ENCODE peak calls at places on chromosome 6, in four cellular contexts. S is lower lobe of right lung; V is uterus; P is CD8-positive, alpha-beta T cell. Z is an unnamed sample.

GRCh38 chr6:160254467-160255312 is 3.9 kb downstream of the SLC22A2 start:
- DNase-seq in V (no peak), S (no peak), P (no peak), Z (no peak)

GRCh38 chr6:144758602-144759001 is 473.5 kb downstream of the UTRN start:
- DNase-seq in S (no peak), V (no peak), P (no peak), Z (no peak)

GRCh38 chr6:26249959-26250805 is 114.8 kb upstream of the BTN3A2 start:
- DNase-seq in P (peak; percentile 59), S (peak; percentile 71), V (peak; percentile 41), Z (peak; percentile 72)

GRCh38 chr6:105593805-105594231 is 190.9 kb upstream of the PREP start:
- DNase-seq in P (no peak), S (no peak), V (no peak), Z (peak; percentile 53)

GRCh38 chr6:111724505-111724904 is 118.8 kb upstream of the TRAF3IP2 start:
- DNase-seq in P (no peak), V (no peak), S (no peak), Z (no peak)

GRCh38 chr6:99130897-99131873 is 183.4 kb upstream of the FBXL4 start:
- DNase-seq in P (no peak), S (no peak), V (no peak), Z (no peak)

GRCh38 chr6:6969761-6970223 is 138.0 kb upstream of the RREB1 start:
- DNase-seq in P (no peak), S (no peak), V (no peak), Z (peak; percentile 5)

GRCh38 chr6:162442675-162443074 is 284.9 kb downstream of the PRKN start:
- DNase-seq in S (no peak), P (no peak), V (no peak), Z (no peak)

GRCh38 chr6:21022343-21023107 is 488.3 kb downstream of the CDKAL1 start:
- DNase-seq in V (no peak), S (no peak), P (no peak), Z (peak; percentile 30)

GRCh38 chr6:138691595-138692057 is 81.9 kb upstream of the CCDC28A start:
- DNase-seq in S (no peak), P (no peak), V (no peak), Z (peak; percentile 32)

GRCh38 chr6:164243012-164243610 is 828.6 kb downstream of the QKI start:
- DNase-seq in V (no peak), P (no peak), S (no peak), Z (no peak)

GRCh38 chr6:27651371-27651732 is 178.4 kb upstream of the ZNF184 start:
- DNase-seq in V (no peak), P (no peak), S (no peak), Z (no peak)

GRCh38 chr6:44653761-44654218 is 266.3 kb downstream of the CDC5L start:
- DNase-seq in S (no peak), P (no peak), V (no peak), Z (no peak)

GRCh38 chr6:138031850-138032249 is 75.4 kb downstream of the PERP start:
- DNase-seq in P (no peak), V (no peak), S (no peak), Z (no peak)

GRCh38 chr6:2636672-2637071 is 114.0 kb downstream of the MYLK4 start:
- DNase-seq in P (no peak), V (no peak), S (no peak), Z (no peak)

GRCh38 chr6:118177720-118178119 is 270.7 kb downstream of the SLC35F1 start:
- DNase-seq in S (no peak), P (no peak), V (no peak), Z (no peak)

GRCh38 chr6:112503210-112503609 is 156.1 kb downstream of the RFPL4B start:
- DNase-seq in P (no peak), V (no peak), S (no peak), Z (no peak)

GRCh38 chr6:28212510-28213212 is 12.4 kb upstream of the ZSCAN9 start:
- DNase-seq in V (no peak), S (no peak), P (no peak), Z (no peak)

GRCh38 chr6:93248591-93248990 is 170.8 kb downstream of the EPHA7 start:
- DNase-seq in P (no peak), V (no peak), S (no peak), Z (no peak)

GRCh38 chr6:1952726-1953360 is 292.6 kb downstream of the GMDS start:
- DNase-seq in P (no peak), V (no peak), S (no peak), Z (no peak)

GRCh38 chr6:99512033-99512432 is 3.2 kb downstream of the USP45 start:
- DNase-seq in P (no peak), V (no peak), S (no peak), Z (no peak)

GRCh38 chr6:111113731-111114438 is 26.6 kb downstream of the SLC16A10 start:
- DNase-seq in P (no peak), V (no peak), S (no peak), Z (no peak)

GRCh38 chr6:69162811-69163210 is 527.7 kb downstream of the ADGRB3 start:
- DNase-seq in P (no peak), S (no peak), V (no peak), Z (no peak)

GRCh38 chr6:106666290-106667021 is 37.1 kb downstream of the QRSL1 start:
- DNase-seq in V (no peak), P (no peak), S (no peak), Z (no peak)

GRCh38 chr6:22149081-22149480 is 147.8 kb downstream of the PRL start:
- DNase-seq in S (no peak), V (no peak), P (no peak), Z (no peak)

GRCh38 chr6:165875946-165876345 is 212.9 kb upstream of the PDE10A start:
- DNase-seq in S (no peak), V (no peak), P (no peak), Z (no peak)

GRCh38 chr6:36195471-36196048 is 984 bp upstream of the BRPF3 start:
- DNase-seq in P (no peak), S (no peak), V (no peak), Z (no peak)

GRCh38 chr6:106886922-106887797 is 87.4 kb downstream of the CD24 start:
- DNase-seq in V (no peak), S (no peak), P (no peak), Z (no peak)

GRCh38 chr6:137804647-137805046 is 62.4 kb upstream of the TNFAIP3 start:
- DNase-seq in P (no peak), S (no peak), V (no peak), Z (no peak)

GRCh38 chr6:7051780-7052440 is 55.9 kb upstream of the RREB1 start:
- DNase-seq in V (peak; percentile 29), P (peak; percentile 13), S (peak; percentile 80), Z (peak; percentile 48)

GRCh38 chr6:88349511-88349910 is 183.4 kb upstream of the CNR1 start:
- DNase-seq in P (no peak), V (no peak), S (no peak), Z (no peak)

GRCh38 chr6:149242883-149243282 is 74.6 kb upstream of the TAB2 start:
- DNase-seq in P (no peak), S (no peak), V (no peak), Z (no peak)

GRCh38 chr6:10256113-10256690 is 158.7 kb downstream of the TFAP2A start:
- DNase-seq in S (no peak), V (no peak), P (no peak), Z (no peak)

GRCh38 chr6:135496805-135497411 is 632 bp downstream of the AHI1 start:
- DNase-seq in P (no peak), V (no peak), S (no peak), Z (no peak)

GRCh38 chr6:17013701-17014100 is 88.1 kb upstream of the STMND1 start:
- DNase-seq in P (no peak), S (no peak), V (no peak), Z (no peak)

DNA sequence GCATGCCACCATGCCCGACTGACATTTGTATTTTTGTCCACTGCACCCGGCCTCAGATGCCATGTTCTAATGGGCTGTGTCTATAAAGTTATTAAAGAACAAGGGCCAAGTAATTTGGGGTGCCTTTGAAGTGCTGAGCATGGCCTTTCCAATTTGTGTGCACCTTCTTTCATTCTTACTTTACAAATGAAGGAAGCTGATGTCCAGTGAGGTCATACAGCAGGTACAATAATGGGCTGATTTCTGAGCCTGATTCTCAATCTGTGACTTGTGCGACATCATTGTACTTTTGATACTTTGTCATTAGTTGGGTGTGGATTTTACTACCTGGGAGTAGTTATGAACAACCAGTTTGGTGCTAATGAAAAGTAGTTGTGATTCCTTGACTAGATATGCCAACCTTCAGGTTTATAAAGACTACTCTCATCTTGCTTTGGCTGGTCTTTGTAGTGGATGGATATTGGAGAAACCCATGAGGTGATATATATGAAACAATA is 94.3 kb downstream of the JARID2 start:
- DNase-seq in V (no peak), S (no peak), P (no peak), Z (no peak)
- H3K4me1 ChIP-seq in V (no peaks in the 10 kb centered on the region), S (peaks cover 65% of the 10 kb centered on the region), P (peaks cover 69% of the 10 kb centered on the region), Z (no peaks in the 10 kb centered on the region)

GRCh38 chr6:30097902-30098606 is 14.8 kb downstream of the TRIM31 start:
- DNase-seq in V (no peak), S (no peak), P (no peak), Z (no peak)
- H3K4me3 ChIP-seq in V (no peak overlapping the region), S (no peak overlapping the region), P (no peak overlapping the region), Z (no peak overlapping the region)

GRCh38 chr6:24932832-24933231 is 2.9 kb downstream of the RIPOR2 start:
- DNase-seq in P (no peak), S (no peak), V (no peak), Z (no peak)

GRCh38 chr6:24935753-24936152 is at the start of gene RIPOR2:
- DNase-seq in P (peak; percentile 53), S (peak; percentile 80), V (no peak), Z (no peak)

GRCh38 chr6:24935323-24935722 is 437 bp downstream of the RIPOR2 start:
- DNase-seq in S (no peak), P (no peak), V (no peak), Z (no peak)

GRCh38 chr6:24933266-24933665 is 2.5 kb downstream of the RIPOR2 start:
- DNase-seq in P (no peak), S (no peak), V (no peak), Z (no peak)

DNA sequence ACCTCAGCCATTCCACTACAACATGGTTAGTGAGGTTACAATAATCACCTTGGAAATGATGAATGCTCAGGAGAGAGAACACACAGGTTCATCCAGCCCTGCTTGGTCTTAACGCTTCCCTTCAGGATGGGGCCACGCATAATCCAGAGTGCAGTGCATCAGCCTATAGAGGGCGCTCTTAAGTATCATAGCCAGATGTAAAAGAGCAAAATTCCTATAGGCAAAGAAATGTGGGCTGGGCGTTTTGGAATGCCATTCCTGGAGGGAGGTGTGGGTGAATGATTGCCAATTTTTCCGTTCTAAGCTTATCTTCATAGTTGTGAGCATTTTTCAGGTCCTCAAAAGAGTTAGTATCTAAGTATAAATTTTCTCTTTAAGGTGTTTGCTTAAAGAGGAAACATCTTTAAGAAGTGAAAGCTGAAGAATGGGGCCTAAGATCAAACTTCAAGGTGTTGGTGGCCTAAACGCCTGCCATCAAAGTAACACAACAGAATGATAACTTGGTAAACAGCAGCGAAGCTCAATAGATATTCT is 1.8 kb downstream of the RIPOR2 start:
- DNase-seq in S (no peak), V (no peak), P (no peak), Z (no peak)
- H3K4me1 ChIP-seq in S (peaks cover 37% of the 10 kb centered on the region), V (peaks cover 22% of the 10 kb centered on the region), P (peaks cover 49% of the 10 kb centered on the region), Z (no peaks in the 10 kb centered on the region)

GRCh38 chr6:31076611-31077010 is 35.8 kb downstream of the C6orf15 start:
- DNase-seq in V (no peak), S (no peak), P (no peak), Z (no peak)

GRCh38 chr6:31075528-31075927 is 36.8 kb downstream of the C6orf15 start:
- DNase-seq in S (no peak), V (no peak), P (no peak), Z (no peak)

GRCh38 chr6:31083742-31084354 is 28.5 kb downstream of the C6orf15 start:
- DNase-seq in V (no peak), S (no peak), P (no peak), Z (no peak)

GRCh38 chr6:31081872-31082271 is 30.5 kb downstream of the C6orf15 start:
- DNase-seq in S (no peak), P (no peak), V (no peak), Z (no peak)

GRCh38 chr6:31079656-31080261 is 32.6 kb downstream of the C6orf15 start:
- DNase-seq in S (peak; percentile 63), P (peak; percentile 50), V (peak; percentile 65), Z (peak; percentile 59)
- H3K4me3 ChIP-seq in S (peak overlapping the region; percentile 22), P (peak overlapping the region; percentile 48), V (no peak overlapping the region), Z (no peak overlapping the region)

Z was measured in prostate gland.